ENCODE peak calls at places on chromosomes 1 and 21, in four cellular contexts. V is activated CD4-positive, alpha-beta memory T cell treated with anti-CD3 and anti-CD28 coated beads, Interleukin-2, amount 10 ng/mL, durations not matched to agents 7 days and 5 days; A is activated CD8-positive, alpha-beta memory T cell treated with anti-CD3 and anti-CD28 coated beads, Interleukin-2, amount 50 U/mL, for 4 hours; H is heart right ventricle. L is an unnamed sample.
A peak's percentile ranks its signal among the peaks of the same experiment; 100 is the strongest.

GRCh38 chr21:46129846-46130651 is 25.3 kb downstream of the FTCD start:
- DNase-seq in V (no peak), A (no peak), H (no peak), L (no peak)

GRCh38 chr1:33338495-33339211 is 17.8 kb upstream of the A3GALT2 start:
- DNase-seq in V (no peak), A (no peak), H (peak; percentile 72), L (peak; percentile 73)

GRCh38 chr1:77888071-77888428 is 374 bp upstream of the NEXN start:
- DNase-seq in V (no peak), A (no peak), H (peak; percentile 67), L (peak; percentile 89)

GRCh38 chr1:242546849-242547724 is 22.6 kb upstream of the PLD5 start:
- DNase-seq in V (no peak), A (no peak), H (no peak), L (peak; percentile 1)

GRCh38 chr1:201718346-201719202 is 110.4 kb upstream of the IPO9 start:
- DNase-seq in V (no peak), A (no peak), H (no peak), L (no peak)

GRCh38 chr1:113438505-113439271 is 48.4 kb downstream of the MAGI3 start:
- DNase-seq in V (no peak), A (no peak), H (no peak), L (no peak)

GRCh38 chr1:68174173-68175113 is 57.9 kb downstream of the WLS start:
- DNase-seq in V (no peak), A (no peak), H (peak; percentile 78), L (peak; percentile 97)

GRCh38 chr1:58189453-58189852 is 357.1 kb downstream of the OMA1 start:
- DNase-seq in V (no peak), A (no peak), H (peak; percentile 52), L (no peak)

GRCh38 chr1:190578531-190578930 is 100.9 kb upstream of the BRINP3 start:
- DNase-seq in V (no peak), A (no peak), H (no peak), L (no peak)